ENCODE peak calls at places on chromosomes 3 and 15, in five cellular contexts. One of them, this sample, is unnamed.

GRCh38 chr15:50871832-50872231 is 36.7 kb upstream of the AP4E1 start:
- DNase-seq in psoas muscle: no peak
- DNase-seq in upper lobe of left lung: no peak
- DNase-seq in tibial artery: no peak
- DNase-seq in pancreas: no peak
- DNase-seq in this sample: no peak

GRCh38 chr3:25035511-25035910 is 392.6 kb upstream of the RARB start:
- DNase-seq in tibial artery: no peak
- DNase-seq in upper lobe of left lung: no peak
- DNase-seq in pancreas: no peak
- DNase-seq in psoas muscle: no peak
- DNase-seq in this sample: no peak

GRCh38 chr15:101641894-101642293 is 10.3 kb downstream of the TM2D3 start:
- DNase-seq in tibial artery: no peak
- DNase-seq in upper lobe of left lung: no peak
- DNase-seq in pancreas: no peak
- DNase-seq in psoas muscle: no peak
- DNase-seq in this sample: no peak

GRCh38 chr15:77624868-77625267 is 7.8 kb downstream of the LINGO1 start:
- DNase-seq in psoas muscle: no peak
- DNase-seq in upper lobe of left lung: no peak
- DNase-seq in pancreas: peak; percentile 69
- DNase-seq in tibial artery: no peak
- DNase-seq in this sample: no peak

GRCh38 chr3:46883252-46884185 is 6.0 kb downstream of the PTH1R start:
- DNase-seq in upper lobe of left lung: no peak
- DNase-seq in tibial artery: no peak
- DNase-seq in psoas muscle: no peak
- DNase-seq in pancreas: no peak
- DNase-seq in this sample: no peak

GRCh38 chr3:171195686-171196085 is 169.2 kb upstream of the SLC2A2 start:
- DNase-seq in upper lobe of left lung: no peak
- DNase-seq in psoas muscle: no peak
- DNase-seq in pancreas: no peak
- DNase-seq in tibial artery: no peak
- DNase-seq in this sample: no peak

GRCh38 chr3:197730200-197730599 is 6.5 kb downstream of the RUBCN start:
- DNase-seq in psoas muscle: no peak
- DNase-seq in upper lobe of left lung: no peak
- DNase-seq in tibial artery: no peak
- DNase-seq in pancreas: no peak
- DNase-seq in this sample: no peak

GRCh38 chr3:16182612-16183011 is 8.1 kb downstream of the GALNT15 start:
- DNase-seq in tibial artery: no peak
- DNase-seq in psoas muscle: no peak
- DNase-seq in upper lobe of left lung: no peak
- DNase-seq in pancreas: no peak
- DNase-seq in this sample: no peak

GRCh38 chr3:37753428-37753827 is 108.3 kb upstream of the CTDSPL start:
- DNase-seq in psoas muscle: no peak
- DNase-seq in upper lobe of left lung: no peak
- DNase-seq in pancreas: no peak
- DNase-seq in tibial artery: no peak
- DNase-seq in this sample: no peak

GRCh38 chr3:126313166-126313565 is 44.0 kb downstream of the KLF15 start:
- DNase-seq in upper lobe of left lung: no peak
- DNase-seq in tibial artery: no peak
- DNase-seq in pancreas: no peak
- DNase-seq in psoas muscle: no peak
- DNase-seq in this sample: no peak

GRCh38 chr3:29195055-29195454 is 85.8 kb upstream of the RBMS3 start:
- DNase-seq in tibial artery: no peak
- DNase-seq in upper lobe of left lung: no peak
- DNase-seq in psoas muscle: no peak
- DNase-seq in pancreas: no peak
- DNase-seq in this sample: no peak

GRCh38 chr15:57752426-57752825 is 45.9 kb downstream of the POLR2M start:
- DNase-seq in pancreas: no peak
- DNase-seq in upper lobe of left lung: peak; percentile 24
- DNase-seq in psoas muscle: no peak
- DNase-seq in tibial artery: no peak
- DNase-seq in this sample: no peak

GRCh38 chr15:74841761-74842385 is 1.1 kb downstream of the ULK3 start:
- DNase-seq in psoas muscle: no peak
- DNase-seq in upper lobe of left lung: no peak
- DNase-seq in tibial artery: no peak
- DNase-seq in pancreas: no peak
- DNase-seq in this sample: no peak
- H3K4me3 ChIP-seq in psoas muscle: peak overlapping the region; percentile 72
- H3K4me3 ChIP-seq in upper lobe of left lung: peak overlapping the region; percentile 88
- H3K4me3 ChIP-seq in tibial artery: peak overlapping the region; percentile 89
- H3K4me3 ChIP-seq in pancreas: peak overlapping the region; percentile 95
- H3K4me3 ChIP-seq in this sample: peak overlapping the region; percentile 95

GRCh38 chr15:41354371-41354770 is 21.7 kb downstream of the NUSAP1 start:
- DNase-seq in psoas muscle: no peak
- DNase-seq in upper lobe of left lung: no peak
- DNase-seq in pancreas: no peak
- DNase-seq in tibial artery: no peak
- DNase-seq in this sample: no peak
- H3K36me3 ChIP-seq in psoas muscle: no peaks in the 10 kb centered on the region
- H3K36me3 ChIP-seq in upper lobe of left lung: no peaks in the 10 kb centered on the region
- H3K36me3 ChIP-seq in pancreas: no peaks in the 10 kb centered on the region
- H3K36me3 ChIP-seq in tibial artery: no peaks in the 10 kb centered on the region
- H3K36me3 ChIP-seq in this sample: no peaks in the 10 kb centered on the region

GRCh38 chr15:40282144-40282869 is 557 bp downstream of the ANKRD63 start:
- DNase-seq in psoas muscle: no peak
- DNase-seq in pancreas: peak; percentile 87
- DNase-seq in upper lobe of left lung: peak; percentile 65
- DNase-seq in tibial artery: no peak
- DNase-seq in this sample: no peak
- TF ChIP-seq CTCF in psoas muscle: peak; percentile 25
- TF ChIP-seq CTCF in pancreas: peak; percentile 12
- TF ChIP-seq CTCF in upper lobe of left lung: peak; percentile 38
- TF ChIP-seq CTCF in tibial artery: no peak
- TF ChIP-seq CTCF in this sample: peak; percentile 5

GRCh38 chr3:31371464-31371863 is 161.3 kb upstream of the STT3B start:
- DNase-seq in pancreas: no peak
- DNase-seq in psoas muscle: no peak
- DNase-seq in upper lobe of left lung: no peak
- DNase-seq in tibial artery: no peak
- DNase-seq in this sample: no peak

GRCh38 chr3:31370681-31371080 is 162.0 kb upstream of the STT3B start:
- DNase-seq in upper lobe of left lung: no peak
- DNase-seq in psoas muscle: no peak
- DNase-seq in pancreas: no peak
- DNase-seq in tibial artery: no peak
- DNase-seq in this sample: no peak

GRCh38 chr3:31370093-31370666 is 162.5 kb upstream of the STT3B start:
- DNase-seq in psoas muscle: no peak
- DNase-seq in upper lobe of left lung: no peak
- DNase-seq in tibial artery: no peak
- DNase-seq in pancreas: no peak
- DNase-seq in this sample: no peak

GRCh38 chr3:31364711-31365110 is 168.0 kb upstream of the STT3B start:
- DNase-seq in upper lobe of left lung: no peak
- DNase-seq in tibial artery: no peak
- DNase-seq in pancreas: no peak
- DNase-seq in psoas muscle: no peak
- DNase-seq in this sample: no peak

DNA sequence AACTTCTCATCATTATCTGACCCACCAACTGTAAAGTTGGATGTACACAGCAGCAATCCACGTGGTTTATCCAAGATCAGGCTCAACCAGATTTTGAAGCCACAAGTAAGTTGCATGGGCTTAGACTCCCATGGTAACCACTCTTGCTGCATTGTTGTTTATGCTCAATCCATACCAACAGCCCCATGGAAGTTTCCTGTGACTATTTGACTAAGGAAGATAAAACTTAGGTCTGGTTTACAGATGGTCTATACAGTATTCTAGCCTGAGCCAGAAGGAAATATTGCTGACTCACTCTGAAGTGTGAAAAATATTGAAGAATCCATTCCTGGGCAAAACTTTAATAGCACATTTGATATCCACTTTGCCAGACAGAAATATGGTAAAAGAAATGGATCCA is 163.1 kb upstream of the STT3B start:
- DNase-seq in psoas muscle: no peak
- DNase-seq in pancreas: no peak
- DNase-seq in upper lobe of left lung: no peak
- DNase-seq in tibial artery: no peak
- DNase-seq in this sample: no peak
- H3K4me3 ChIP-seq in psoas muscle: no peak overlapping the region
- H3K4me3 ChIP-seq in pancreas: no peak overlapping the region
- H3K4me3 ChIP-seq in upper lobe of left lung: no peak overlapping the region
- H3K4me3 ChIP-seq in tibial artery: no peak overlapping the region
- H3K4me3 ChIP-seq in this sample: no peak overlapping the region

GRCh38 chr15:96428742-96429141 is 98.2 kb downstream of the NR2F2 start:
- DNase-seq in pancreas: no peak
- DNase-seq in psoas muscle: peak; percentile 26
- DNase-seq in upper lobe of left lung: no peak
- DNase-seq in tibial artery: no peak
- DNase-seq in this sample: peak; percentile 65

GRCh38 chr15:96435841-96436240 is 105.3 kb downstream of the NR2F2 start:
- DNase-seq in psoas muscle: no peak
- DNase-seq in pancreas: no peak
- DNase-seq in tibial artery: no peak
- DNase-seq in upper lobe of left lung: no peak
- DNase-seq in this sample: no peak

GRCh38 chr15:96431787-96432186 is 101.3 kb downstream of the NR2F2 start:
- DNase-seq in psoas muscle: no peak
- DNase-seq in tibial artery: no peak
- DNase-seq in pancreas: no peak
- DNase-seq in upper lobe of left lung: no peak
- DNase-seq in this sample: no peak
- H3K36me3 ChIP-seq in psoas muscle: no peaks in the 10 kb centered on the region
- H3K36me3 ChIP-seq in tibial artery: no peaks in the 10 kb centered on the region
- H3K36me3 ChIP-seq in pancreas: no peaks in the 10 kb centered on the region
- H3K36me3 ChIP-seq in upper lobe of left lung: no peaks in the 10 kb centered on the region
- H3K36me3 ChIP-seq in this sample: no peaks in the 10 kb centered on the region

DNA sequence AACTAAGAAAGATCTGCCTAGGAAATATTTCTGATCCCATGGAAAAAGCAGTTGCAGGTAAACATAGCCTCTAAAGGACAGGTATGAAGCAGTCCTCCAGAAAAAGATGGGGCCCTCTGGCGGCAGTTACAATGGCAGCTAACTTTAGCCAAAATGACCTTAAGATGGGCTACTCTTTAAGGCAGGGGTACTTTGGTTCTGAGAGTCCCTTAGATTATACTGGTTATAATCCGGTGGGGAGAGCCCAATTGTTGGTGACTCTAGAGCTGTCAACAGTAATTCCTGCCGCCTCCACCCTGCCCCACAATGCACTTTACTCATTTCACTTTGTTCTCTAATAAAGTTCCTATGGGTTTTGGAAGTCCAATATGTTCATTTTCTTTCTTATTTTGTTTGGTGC is 412.8 kb upstream of the WNT5A start:
- DNase-seq in upper lobe of left lung: no peak
- DNase-seq in psoas muscle: no peak
- DNase-seq in tibial artery: no peak
- DNase-seq in pancreas: no peak
- DNase-seq in this sample: no peak
- TF ChIP-seq CTCF in upper lobe of left lung: no peak
- TF ChIP-seq CTCF in psoas muscle: no peak
- TF ChIP-seq CTCF in tibial artery: no peak
- TF ChIP-seq CTCF in pancreas: no peak
- TF ChIP-seq CTCF in this sample: no peak

DNA sequence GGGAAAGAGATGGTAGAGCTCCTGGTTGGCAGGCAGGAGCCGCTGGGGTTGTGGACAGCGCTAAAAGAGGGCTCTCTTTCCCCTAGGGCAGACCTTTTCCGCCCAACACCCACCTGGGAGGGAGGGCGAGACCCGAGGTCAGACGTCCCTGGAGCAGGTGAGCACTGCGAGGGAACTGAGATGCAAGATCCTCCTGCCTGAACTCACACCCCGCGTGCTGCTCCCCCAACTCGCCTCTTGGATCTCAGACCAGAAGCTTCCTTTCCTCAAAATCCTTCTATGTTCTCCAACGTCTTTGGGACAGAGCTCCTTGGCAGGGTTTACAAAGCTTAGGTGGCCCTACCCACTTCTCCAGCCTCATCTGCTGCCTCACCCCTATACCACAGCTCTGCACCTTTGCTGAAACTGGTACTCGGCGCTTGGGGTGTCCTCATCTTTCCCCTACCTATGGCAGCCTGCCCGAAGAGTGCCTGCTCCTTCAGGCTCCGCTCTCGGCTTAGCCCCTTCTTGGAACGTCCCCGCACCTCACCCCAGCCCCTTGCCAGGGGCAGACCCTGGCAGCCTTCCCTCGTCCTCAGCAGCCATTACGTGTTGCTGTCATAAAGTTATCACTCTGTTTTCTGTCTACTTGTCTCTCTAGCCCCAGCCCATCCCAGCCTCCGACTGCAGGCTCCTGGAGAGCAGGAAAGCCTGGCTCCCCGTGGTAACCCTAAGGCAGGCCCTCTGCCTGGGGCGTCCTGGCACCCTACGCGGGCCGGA is 5.2 kb upstream of the BAHD1 start:
- DNase-seq in tibial artery: no peak
- DNase-seq in psoas muscle: no peak
- DNase-seq in upper lobe of left lung: no peak
- DNase-seq in pancreas: no peak
- DNase-seq in this sample: no peak
- H3K4me3 ChIP-seq in tibial artery: peak overlapping the region; percentile 48
- H3K4me3 ChIP-seq in psoas muscle: peak overlapping the region; percentile 60
- H3K4me3 ChIP-seq in upper lobe of left lung: peak overlapping the region; percentile 40
- H3K4me3 ChIP-seq in pancreas: peak overlapping the region; percentile 52
- H3K4me3 ChIP-seq in this sample: peak overlapping the region; percentile 38

DNA sequence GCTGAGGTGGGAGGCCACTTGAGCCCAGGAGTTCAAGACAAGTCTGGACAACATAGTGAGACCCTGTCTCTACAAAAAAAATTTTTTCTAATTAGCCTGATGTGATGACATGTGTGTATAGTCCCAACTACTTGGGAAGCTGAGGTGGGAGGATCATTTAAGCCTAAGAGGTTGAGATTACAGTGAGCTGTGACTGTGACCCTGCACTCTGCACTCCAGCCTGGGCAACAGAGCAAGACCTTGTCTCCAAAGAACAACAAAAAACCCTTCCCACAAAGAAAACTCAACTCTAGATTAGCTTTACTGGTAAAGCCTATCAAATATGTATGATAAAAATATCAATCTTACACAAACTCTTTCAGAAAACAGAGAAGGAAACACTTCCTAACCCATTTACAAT is 68.5 kb downstream of the ZNF148 start:
- DNase-seq in tibial artery: no peak
- DNase-seq in upper lobe of left lung: no peak
- DNase-seq in psoas muscle: no peak
- DNase-seq in pancreas: no peak
- DNase-seq in this sample: no peak
- H3K36me3 ChIP-seq in tibial artery: peaks cover 6% of the 10 kb centered on the region
- H3K36me3 ChIP-seq in upper lobe of left lung: no peaks in the 10 kb centered on the region
- H3K36me3 ChIP-seq in psoas muscle: no peaks in the 10 kb centered on the region
- H3K36me3 ChIP-seq in pancreas: no peaks in the 10 kb centered on the region
- H3K36me3 ChIP-seq in this sample: peaks cover 8% of the 10 kb centered on the region